ENCODE peak calls at places on chromosomes 13 and 19, in five cellular contexts. One of them, this sample, is unnamed.

GRCh38 chr13:112062619-112063308 is 4.2 kb upstream of the SOX1 start:
- DNase-seq in T1000: no peak
- DNase-seq in cardiac fibroblast: no peak
- DNase-seq in activated CD4-positive, alpha-beta T cell treated with anti-CD3 and anti-CD28 coated beads, Interleukin-2, amount 50 U/mL, for 24 hours: no peak
- DNase-seq in fibroblast of the aortic adventitia: no peak
- DNase-seq in this sample: peak; percentile 11

GRCh38 chr19:47363758-47364529 is 14.8 kb downstream of the DHX34 start:
- DNase-seq in T1000: no peak
- DNase-seq in cardiac fibroblast: peak; percentile 42
- DNase-seq in activated CD4-positive, alpha-beta T cell treated with anti-CD3 and anti-CD28 coated beads, Interleukin-2, amount 50 U/mL, for 24 hours: no peak
- DNase-seq in fibroblast of the aortic adventitia: no peak
- DNase-seq in this sample: no peak

GRCh38 chr19:39737351-39737750 is 478 bp downstream of the CLC start:
- DNase-seq in T1000: no peak
- DNase-seq in cardiac fibroblast: no peak
- DNase-seq in activated CD4-positive, alpha-beta T cell treated with anti-CD3 and anti-CD28 coated beads, Interleukin-2, amount 50 U/mL, for 24 hours: no peak
- DNase-seq in fibroblast of the aortic adventitia: no peak
- DNase-seq in this sample: no peak

GRCh38 chr13:24692541-24692940 is 12.3 kb downstream of the ATP12A start:
- DNase-seq in T1000: no peak
- DNase-seq in cardiac fibroblast: peak; percentile 73
- DNase-seq in activated CD4-positive, alpha-beta T cell treated with anti-CD3 and anti-CD28 coated beads, Interleukin-2, amount 50 U/mL, for 24 hours: no peak
- DNase-seq in fibroblast of the aortic adventitia: peak; percentile 70
- DNase-seq in this sample: no peak

GRCh38 chr13:112066624-112067004 is 335 bp upstream of the SOX1 start:
- DNase-seq in T1000: peak; percentile 70
- DNase-seq in cardiac fibroblast: peak; percentile 27
- DNase-seq in activated CD4-positive, alpha-beta T cell treated with anti-CD3 and anti-CD28 coated beads, Interleukin-2, amount 50 U/mL, for 24 hours: peak; percentile 42
- DNase-seq in fibroblast of the aortic adventitia: no peak
- DNase-seq in this sample: no peak

GRCh38 chr19:4722671-4723464 is 774 bp downstream of the DPP9 start:
- DNase-seq in T1000: peak; percentile 68
- DNase-seq in cardiac fibroblast: peak; percentile 89
- DNase-seq in activated CD4-positive, alpha-beta T cell treated with anti-CD3 and anti-CD28 coated beads, Interleukin-2, amount 50 U/mL, for 24 hours: no peak
- DNase-seq in fibroblast of the aortic adventitia: peak; percentile 92
- DNase-seq in this sample: no peak

GRCh38 chr19:7907544-7907943 is 3.9 kb downstream of the MAP2K7 start:
- DNase-seq in T1000: no peak
- DNase-seq in cardiac fibroblast: no peak
- DNase-seq in activated CD4-positive, alpha-beta T cell treated with anti-CD3 and anti-CD28 coated beads, Interleukin-2, amount 50 U/mL, for 24 hours: no peak
- DNase-seq in fibroblast of the aortic adventitia: no peak
- DNase-seq in this sample: no peak

GRCh38 chr13:38202730-38203129 is 146.9 kb upstream of the UFM1 start:
- DNase-seq in T1000: no peak
- DNase-seq in cardiac fibroblast: peak; percentile 4
- DNase-seq in activated CD4-positive, alpha-beta T cell treated with anti-CD3 and anti-CD28 coated beads, Interleukin-2, amount 50 U/mL, for 24 hours: no peak
- DNase-seq in fibroblast of the aortic adventitia: peak; percentile 17
- DNase-seq in this sample: no peak

GRCh38 chr19:49676690-49677231 is 310 bp upstream of the PRMT1 start:
- DNase-seq in T1000: peak; percentile 99
- DNase-seq in cardiac fibroblast: peak; percentile 100
- DNase-seq in activated CD4-positive, alpha-beta T cell treated with anti-CD3 and anti-CD28 coated beads, Interleukin-2, amount 50 U/mL, for 24 hours: peak; percentile 100
- DNase-seq in fibroblast of the aortic adventitia: peak; percentile 100
- DNase-seq in this sample: peak; percentile 100

This sample was measured in K562.